ENCODE peak calls at places on chromosome X, in five cellular contexts. One of them, this sample, is unnamed.

GRCh38 chrX:69506617-69507499 is 2.7 kb downstream of the NALF2 start:
- DNase-seq in hypothalamus: no peak
- DNase-seq in cerebellum: no peak
- DNase-seq in activated T-cell treated with anti-CD3 and anti-CD28 coated beads, Interleukin-2, amount 50 U/mL, for 4 hours: no peak
- DNase-seq in amniotic stem cell: no peak
- DNase-seq in this sample: no peak

GRCh38 chrX:40169193-40170086 is 71.7 kb upstream of the BCOR start:
- DNase-seq in hypothalamus: no peak
- DNase-seq in cerebellum: no peak
- DNase-seq in activated T-cell treated with anti-CD3 and anti-CD28 coated beads, Interleukin-2, amount 50 U/mL, for 4 hours: peak; percentile 77
- DNase-seq in amniotic stem cell: peak; percentile 32
- DNase-seq in this sample: no peak

GRCh38 chrX:129000018-129000417 is 523.3 kb downstream of the SMARCA1 start:
- DNase-seq in hypothalamus: no peak
- DNase-seq in cerebellum: no peak
- DNase-seq in activated T-cell treated with anti-CD3 and anti-CD28 coated beads, Interleukin-2, amount 50 U/mL, for 4 hours: no peak
- DNase-seq in amniotic stem cell: no peak
- DNase-seq in this sample: no peak

GRCh38 chrX:155966876-155967275 is 30.6 kb upstream of the IL9R start:
- DNase-seq in hypothalamus: no peak
- DNase-seq in cerebellum: no peak
- DNase-seq in activated T-cell treated with anti-CD3 and anti-CD28 coated beads, Interleukin-2, amount 50 U/mL, for 4 hours: no peak
- DNase-seq in amniotic stem cell: no peak
- DNase-seq in this sample: no peak

GRCh38 chrX:50430917-50431316 is 39.7 kb downstream of the DGKK start:
- DNase-seq in hypothalamus: no peak
- DNase-seq in cerebellum: no peak
- DNase-seq in activated T-cell treated with anti-CD3 and anti-CD28 coated beads, Interleukin-2, amount 50 U/mL, for 4 hours: no peak
- DNase-seq in amniotic stem cell: no peak
- DNase-seq in this sample: no peak

GRCh38 chrX:40127052-40127451 is 29.3 kb upstream of the BCOR start:
- DNase-seq in hypothalamus: no peak
- DNase-seq in cerebellum: no peak
- DNase-seq in activated T-cell treated with anti-CD3 and anti-CD28 coated beads, Interleukin-2, amount 50 U/mL, for 4 hours: no peak
- DNase-seq in amniotic stem cell: no peak
- DNase-seq in this sample: no peak

GRCh38 chrX:150893936-150894335 is 4.5 kb downstream of the CD99L2 start:
- DNase-seq in hypothalamus: no peak
- DNase-seq in cerebellum: no peak
- DNase-seq in activated T-cell treated with anti-CD3 and anti-CD28 coated beads, Interleukin-2, amount 50 U/mL, for 4 hours: no peak
- DNase-seq in amniotic stem cell: no peak
- DNase-seq in this sample: no peak

GRCh38 chrX:11215191-11215921 is 77.9 kb upstream of the AMELX start:
- DNase-seq in hypothalamus: no peak
- DNase-seq in cerebellum: no peak
- DNase-seq in activated T-cell treated with anti-CD3 and anti-CD28 coated beads, Interleukin-2, amount 50 U/mL, for 4 hours: no peak
- DNase-seq in amniotic stem cell: no peak
- DNase-seq in this sample: no peak

GRCh38 chrX:110050885-110051284 is 48.0 kb downstream of the TMEM164 start:
- DNase-seq in hypothalamus: no peak
- DNase-seq in cerebellum: no peak
- DNase-seq in activated T-cell treated with anti-CD3 and anti-CD28 coated beads, Interleukin-2, amount 50 U/mL, for 4 hours: no peak
- DNase-seq in amniotic stem cell: no peak
- DNase-seq in this sample: no peak

GRCh38 chrX:136933617-136934145 is 53.2 kb upstream of the RBMX start:
- DNase-seq in hypothalamus: no peak
- DNase-seq in cerebellum: no peak
- DNase-seq in activated T-cell treated with anti-CD3 and anti-CD28 coated beads, Interleukin-2, amount 50 U/mL, for 4 hours: no peak
- DNase-seq in amniotic stem cell: no peak
- DNase-seq in this sample: no peak

GRCh38 chrX:72532371-72532770 is 40.3 kb downstream of the HDAC8 start:
- DNase-seq in hypothalamus: no peak
- DNase-seq in cerebellum: no peak
- DNase-seq in activated T-cell treated with anti-CD3 and anti-CD28 coated beads, Interleukin-2, amount 50 U/mL, for 4 hours: no peak
- DNase-seq in amniotic stem cell: no peak
- DNase-seq in this sample: no peak

GRCh38 chrX:116267511-116268040 is 97.0 kb downstream of the AGTR2 start:
- DNase-seq in hypothalamus: no peak
- DNase-seq in cerebellum: no peak
- DNase-seq in activated T-cell treated with anti-CD3 and anti-CD28 coated beads, Interleukin-2, amount 50 U/mL, for 4 hours: no peak
- DNase-seq in amniotic stem cell: no peak
- DNase-seq in this sample: no peak

GRCh38 chrX:33014949-33015348 is 196.4 kb downstream of the DMD start:
- DNase-seq in hypothalamus: no peak
- DNase-seq in cerebellum: no peak
- DNase-seq in activated T-cell treated with anti-CD3 and anti-CD28 coated beads, Interleukin-2, amount 50 U/mL, for 4 hours: no peak
- DNase-seq in amniotic stem cell: no peak
- DNase-seq in this sample: no peak

GRCh38 chrX:31366076-31366475 is 294.2 kb upstream of the FTHL17 start:
- DNase-seq in hypothalamus: no peak
- DNase-seq in cerebellum: no peak
- DNase-seq in activated T-cell treated with anti-CD3 and anti-CD28 coated beads, Interleukin-2, amount 50 U/mL, for 4 hours: no peak
- DNase-seq in amniotic stem cell: no peak
- DNase-seq in this sample: no peak

GRCh38 chrX:72094894-72095293 is 36.8 kb downstream of the RTL5 start:
- DNase-seq in hypothalamus: peak; percentile 6
- DNase-seq in cerebellum: no peak
- DNase-seq in activated T-cell treated with anti-CD3 and anti-CD28 coated beads, Interleukin-2, amount 50 U/mL, for 4 hours: peak; percentile 35
- DNase-seq in amniotic stem cell: no peak
- DNase-seq in this sample: no peak

GRCh38 chrX:3268804-3269203 is 77.6 kb downstream of the MXRA5 start:
- DNase-seq in hypothalamus: no peak
- DNase-seq in cerebellum: no peak
- DNase-seq in activated T-cell treated with anti-CD3 and anti-CD28 coated beads, Interleukin-2, amount 50 U/mL, for 4 hours: no peak
- DNase-seq in amniotic stem cell: peak; percentile 38
- DNase-seq in this sample: no peak

GRCh38 chrX:140064993-140065392 is 99.7 kb upstream of the CXorf66 start:
- DNase-seq in hypothalamus: no peak
- DNase-seq in cerebellum: no peak
- DNase-seq in activated T-cell treated with anti-CD3 and anti-CD28 coated beads, Interleukin-2, amount 50 U/mL, for 4 hours: no peak
- DNase-seq in amniotic stem cell: no peak
- DNase-seq in this sample: no peak

GRCh38 chrX:137550561-137551305 is 15.2 kb upstream of the ZIC3 start:
- DNase-seq in hypothalamus: no peak
- DNase-seq in cerebellum: no peak
- DNase-seq in activated T-cell treated with anti-CD3 and anti-CD28 coated beads, Interleukin-2, amount 50 U/mL, for 4 hours: no peak
- DNase-seq in amniotic stem cell: no peak
- DNase-seq in this sample: no peak

GRCh38 chrX:83469551-83469950 is 38.5 kb upstream of the POU3F4 start:
- DNase-seq in hypothalamus: no peak
- DNase-seq in cerebellum: no peak
- DNase-seq in activated T-cell treated with anti-CD3 and anti-CD28 coated beads, Interleukin-2, amount 50 U/mL, for 4 hours: no peak
- DNase-seq in amniotic stem cell: no peak
- DNase-seq in this sample: no peak

GRCh38 chrX:7514871-7515599 is 327.9 kb upstream of the VCX start:
- DNase-seq in hypothalamus: no peak
- DNase-seq in cerebellum: no peak
- DNase-seq in activated T-cell treated with anti-CD3 and anti-CD28 coated beads, Interleukin-2, amount 50 U/mL, for 4 hours: no peak
- DNase-seq in amniotic stem cell: no peak
- DNase-seq in this sample: no peak

GRCh38 chrX:65677954-65678469 is 10.6 kb downstream of the MSN start:
- DNase-seq in hypothalamus: no peak
- DNase-seq in cerebellum: no peak
- DNase-seq in activated T-cell treated with anti-CD3 and anti-CD28 coated beads, Interleukin-2, amount 50 U/mL, for 4 hours: no peak
- DNase-seq in amniotic stem cell: peak; percentile 35
- DNase-seq in this sample: no peak

GRCh38 chrX:123422875-123423274 is 238.8 kb downstream of the GRIA3 start:
- DNase-seq in hypothalamus: peak; percentile 0
- DNase-seq in cerebellum: no peak
- DNase-seq in activated T-cell treated with anti-CD3 and anti-CD28 coated beads, Interleukin-2, amount 50 U/mL, for 4 hours: no peak
- DNase-seq in amniotic stem cell: no peak
- DNase-seq in this sample: peak; percentile 30

GRCh38 chrX:30888526-30889146 is 418 bp downstream of the TAB3 start:
- DNase-seq in hypothalamus: no peak
- DNase-seq in cerebellum: peak; percentile 7
- DNase-seq in activated T-cell treated with anti-CD3 and anti-CD28 coated beads, Interleukin-2, amount 50 U/mL, for 4 hours: no peak
- DNase-seq in amniotic stem cell: no peak
- DNase-seq in this sample: no peak

GRCh38 chrX:115462406-115462805 is 98.6 kb upstream of the PLS3 start:
- DNase-seq in hypothalamus: no peak
- DNase-seq in cerebellum: no peak
- DNase-seq in activated T-cell treated with anti-CD3 and anti-CD28 coated beads, Interleukin-2, amount 50 U/mL, for 4 hours: no peak
- DNase-seq in amniotic stem cell: peak; percentile 13
- DNase-seq in this sample: no peak

GRCh38 chrX:140391313-140391712 is 113.6 kb downstream of the SOX3 start:
- DNase-seq in hypothalamus: no peak
- DNase-seq in cerebellum: no peak
- DNase-seq in activated T-cell treated with anti-CD3 and anti-CD28 coated beads, Interleukin-2, amount 50 U/mL, for 4 hours: no peak
- DNase-seq in amniotic stem cell: no peak
- DNase-seq in this sample: no peak

GRCh38 chrX:106874075-106874474 is 29.1 kb downstream of the RIPPLY1 start:
- DNase-seq in hypothalamus: no peak
- DNase-seq in cerebellum: no peak
- DNase-seq in activated T-cell treated with anti-CD3 and anti-CD28 coated beads, Interleukin-2, amount 50 U/mL, for 4 hours: no peak
- DNase-seq in amniotic stem cell: peak; percentile 54
- DNase-seq in this sample: no peak

GRCh38 chrX:39900788-39901170 is 197.0 kb downstream of the BCOR start:
- DNase-seq in hypothalamus: no peak
- DNase-seq in cerebellum: no peak
- DNase-seq in activated T-cell treated with anti-CD3 and anti-CD28 coated beads, Interleukin-2, amount 50 U/mL, for 4 hours: no peak
- DNase-seq in amniotic stem cell: no peak
- DNase-seq in this sample: no peak

GRCh38 chrX:46722742-46723568 is 36.0 kb downstream of the SLC9A7 start:
- DNase-seq in hypothalamus: no peak
- DNase-seq in cerebellum: no peak
- DNase-seq in activated T-cell treated with anti-CD3 and anti-CD28 coated beads, Interleukin-2, amount 50 U/mL, for 4 hours: no peak
- DNase-seq in amniotic stem cell: no peak
- DNase-seq in this sample: no peak

GRCh38 chrX:41808042-41808441 is 84.1 kb downstream of the GPR82 start:
- DNase-seq in hypothalamus: no peak
- DNase-seq in cerebellum: no peak
- DNase-seq in activated T-cell treated with anti-CD3 and anti-CD28 coated beads, Interleukin-2, amount 50 U/mL, for 4 hours: no peak
- DNase-seq in amniotic stem cell: no peak
- DNase-seq in this sample: no peak

GRCh38 chrX:37370499-37371141 is 21.5 kb downstream of the PRRG1 start:
- DNase-seq in hypothalamus: no peak
- DNase-seq in cerebellum: no peak
- DNase-seq in activated T-cell treated with anti-CD3 and anti-CD28 coated beads, Interleukin-2, amount 50 U/mL, for 4 hours: no peak
- DNase-seq in amniotic stem cell: no peak
- DNase-seq in this sample: no peak

GRCh38 chrX:46599051-46599560 is 25.5 kb downstream of the CHST7 start:
- DNase-seq in hypothalamus: no peak
- DNase-seq in cerebellum: no peak
- DNase-seq in activated T-cell treated with anti-CD3 and anti-CD28 coated beads, Interleukin-2, amount 50 U/mL, for 4 hours: no peak
- DNase-seq in amniotic stem cell: no peak
- DNase-seq in this sample: no peak

GRCh38 chrX:28757290-28757689 is 170.0 kb downstream of the IL1RAPL1 start:
- DNase-seq in hypothalamus: no peak
- DNase-seq in cerebellum: no peak
- DNase-seq in activated T-cell treated with anti-CD3 and anti-CD28 coated beads, Interleukin-2, amount 50 U/mL, for 4 hours: no peak
- DNase-seq in amniotic stem cell: no peak
- DNase-seq in this sample: no peak

This sample was measured in hippocampal formation.